ENCODE peak calls at places on chromosome X, in eight cellular contexts. D, L, Y, C, T, M, B and G are unnamed samples.

GRCh38 chrX:151722241-151722846 is 6.5 kb downstream of the FATE1 start:
- DNase-seq in M (peak), L (peak), C (peak), T (peak), D (no peak), B (no peak), Y (peak), G (no peak)

GRCh38 chrX:119693996-119694451 is 1.1 kb upstream of the SEPTIN6 start:
- DNase-seq in Y (no peak), M (no peak), B (no peak), T (no peak), C (no peak), L (no peak), D (no peak), G (no peak)

GRCh38 chrX:24603191-24603590 is 44.0 kb downstream of the PCYT1B start:
- DNase-seq in C (no peak), M (no peak), B (no peak), Y (no peak), T (no peak), L (no peak), D (no peak), G (no peak)

GRCh38 chrX:106611323-106611681 is 476 bp upstream of the RADX start:
- DNase-seq in M (no peak), T (no peak), L (no peak), C (no peak), D (no peak), Y (no peak), B (no peak), G (no peak)

GRCh38 chrX:2176274-2176673 is 324.5 kb downstream of the DHRSX start:
- DNase-seq in T (no peak), Y (no peak), L (no peak), C (no peak), B (no peak), M (no peak), D (no peak), G (no peak)

GRCh38 chrX:71111141-71111843 is at the start of gene IL2RG:
- DNase-seq in L (no peak), B (no peak), Y (no peak), M (no peak), C (peak), D (no peak), T (no peak), G (no peak)

GRCh38 chrX:2176733-2177132 is 324.0 kb downstream of the DHRSX start:
- DNase-seq in M (no peak), L (no peak), Y (no peak), C (no peak), D (no peak), B (no peak), T (no peak), G (no peak)

GRCh38 chrX:119606508-119607389 is 525 bp upstream of the NKRF start:
- DNase-seq in C (no peak), D (no peak), Y (no peak), M (no peak), L (peak), T (no peak), B (no peak), G (no peak)

GRCh38 chrX:19649227-19650009 is 134.1 kb upstream of the MAP3K15 start:
- DNase-seq in D (no peak), L (no peak), C (no peak), M (no peak), B (no peak), Y (no peak), T (peak), G (no peak)

GRCh38 chrX:110491846-110492620 is 133.4 kb downstream of the RTL9 start:
- DNase-seq in M (no peak), L (no peak), B (no peak), D (no peak), C (no peak), T (no peak), Y (no peak), G (no peak)

GRCh38 chrX:18696653-18697052 is 10.8 kb upstream of the PPEF1 start:
- DNase-seq in B (no peak), D (no peak), Y (no peak), M (no peak), T (no peak), L (no peak), C (no peak), G (no peak)

GRCh38 chrX:123803331-123803983 is 56.4 kb upstream of the XIAP start:
- DNase-seq in T (peak), M (no peak), C (peak), L (peak), D (peak), Y (no peak), B (no peak), G (no peak)

GRCh38 chrX:13327666-13328065 is 7.8 kb upstream of the ATXN3L start:
- DNase-seq in B (no peak), C (no peak), M (no peak), D (no peak), T (no peak), Y (no peak), L (no peak), G (no peak)

GRCh38 chrX:86002076-86002896 is 45.1 kb downstream of the CHM start:
- DNase-seq in B (no peak), L (peak), T (peak), C (peak), D (no peak), Y (no peak), M (no peak), G (no peak)

GRCh38 chrX:9595131-9595530 is 130.3 kb downstream of the TBL1X start:
- DNase-seq in T (peak), L (peak), M (no peak), D (no peak), C (no peak), Y (no peak), B (no peak), G (no peak)

GRCh38 chrX:33725556-33726232 is 406.4 kb downstream of the FAM47A start:
- DNase-seq in M (peak), Y (no peak), L (peak), B (no peak), T (peak), C (no peak), D (no peak), G (no peak)

GRCh38 chrX:111376897-111377601 is 34.9 kb downstream of the DCX start:
- DNase-seq in M (no peak), Y (no peak), L (no peak), D (no peak), B (no peak), T (no peak), C (no peak), G (no peak)

GRCh38 chrX:109848451-109849050 is 115.5 kb upstream of the ACSL4 start:
- DNase-seq in Y (no peak), M (no peak), C (peak), T (no peak), L (no peak), B (no peak), D (no peak), G (no peak)

GRCh38 chrX:15785176-15785735 is 5.0 kb upstream of the ZRSR2 start:
- DNase-seq in T (no peak), M (no peak), B (no peak), Y (no peak), L (no peak), D (no peak), C (no peak), G (no peak)

GRCh38 chrX:15786930-15787329 is 3.4 kb upstream of the ZRSR2 start:
- DNase-seq in Y (no peak), B (no peak), C (no peak), L (no peak), D (no peak), T (no peak), M (no peak), G (no peak)

DNA sequence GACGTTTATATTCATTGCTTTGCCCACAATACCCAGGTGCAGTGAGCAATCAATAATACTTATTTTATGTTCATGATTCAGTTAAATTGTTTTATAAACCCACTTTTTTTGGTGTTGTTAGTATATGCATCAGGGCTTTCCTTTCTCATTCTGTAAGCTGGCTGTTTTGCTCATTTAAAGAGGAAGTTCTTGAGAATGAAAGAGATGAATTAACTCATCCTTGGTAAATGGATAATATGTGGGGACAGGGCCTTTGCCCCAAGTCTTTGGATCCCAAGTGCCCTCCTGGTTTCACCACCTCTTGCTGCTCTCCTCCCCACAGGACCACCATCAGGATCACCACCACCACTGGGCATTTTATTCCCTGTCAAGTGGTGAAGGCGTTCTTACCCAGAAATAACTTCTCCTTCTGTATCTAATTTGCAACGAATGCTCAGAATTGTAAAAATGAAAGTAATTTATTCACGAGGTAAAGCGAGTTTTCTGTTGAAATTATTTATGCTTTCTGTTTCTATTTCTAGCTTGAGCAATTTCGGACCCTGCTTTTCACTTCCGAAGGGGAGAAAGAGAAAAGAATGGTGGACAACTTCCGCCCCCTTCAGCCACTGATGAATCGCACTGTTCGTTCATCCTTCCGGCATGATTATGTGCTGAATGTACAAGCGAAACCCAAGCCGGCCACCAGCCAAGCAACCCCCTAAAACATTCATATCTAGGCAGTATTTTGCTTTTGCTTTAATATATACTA is 8.1 kb upstream of the ZRSR2 start:
- DNase-seq in Y (no peak), C (no peak), D (no peak), B (no peak), M (no peak), L (no peak), T (no peak), G (no peak)
- H3K4me3 ChIP-seq in Y (no peak), C (no peak), D (no peak), B (no peak), M (no peak), L (no peak), T (no peak), G (no peak)

DNA sequence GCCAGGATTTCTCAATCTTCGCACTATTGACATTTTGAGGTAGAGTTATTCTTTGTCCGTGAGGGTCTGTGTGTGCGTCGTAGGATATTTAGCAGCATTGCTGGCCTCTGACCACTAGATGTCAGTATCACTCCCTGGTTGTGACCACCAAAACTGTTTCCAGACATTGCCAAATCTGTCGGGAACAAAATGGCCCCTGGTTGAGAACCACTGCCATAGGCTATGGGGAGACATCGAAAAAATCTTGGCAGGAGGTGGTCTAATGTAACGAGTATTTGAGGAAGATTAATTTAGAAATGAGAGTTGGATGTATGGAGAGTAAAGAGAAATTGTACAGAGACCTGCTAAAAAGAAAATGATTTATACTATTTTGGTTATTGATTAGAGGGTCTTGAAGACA is 108.4 kb downstream of the DOCK11 start:
- DNase-seq in D (peak), Y (no peak), C (peak), M (peak), L (peak), B (peak), T (peak), G (no peak)
- TF ChIP-seq CTCF in D (peak), Y (peak), C (peak), M (peak), L (peak), B (peak), T (peak), G (peak)

GRCh38 chrX:391717-392691 is 5.3 kb upstream of the PPP2R3B start:
- DNase-seq in M (no peak), B (no peak), T (no peak), C (no peak), Y (no peak), L (no peak), D (no peak), G (no peak)
- H3K4me3 ChIP-seq in M (no peak), B (no peak), T (no peak), C (no peak), Y (no peak), L (no peak), D (no peak), G (no peak)

DNA sequence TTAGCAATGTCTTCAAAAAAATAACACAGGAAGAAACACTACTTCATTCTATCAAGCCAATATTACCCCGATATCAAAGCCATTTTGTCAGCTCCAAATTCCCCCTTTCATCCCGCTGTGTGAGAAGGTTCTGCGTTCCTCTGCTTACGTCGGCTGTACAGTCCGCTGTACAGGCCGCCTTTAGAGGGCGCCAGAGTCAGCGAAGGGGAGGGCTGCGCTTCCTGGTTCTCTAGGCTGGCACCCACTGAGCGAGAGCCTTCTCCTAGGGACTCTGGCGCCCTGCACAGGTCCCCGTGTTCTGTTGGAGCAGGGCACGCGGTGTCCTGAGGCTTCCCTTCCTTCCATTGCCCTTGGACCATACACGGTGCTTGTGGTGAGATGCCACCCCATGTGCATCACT is 25.3 kb upstream of the CT45A1 start:
- DNase-seq in D (no peak), Y (no peak), M (no peak), T (no peak), C (peak), B (no peak), L (no peak), G (no peak)
- TF ChIP-seq CTCF in D (no peak), Y (peak), M (no peak), T (no peak), C (peak), B (no peak), L (peak), G (no peak)

DNA sequence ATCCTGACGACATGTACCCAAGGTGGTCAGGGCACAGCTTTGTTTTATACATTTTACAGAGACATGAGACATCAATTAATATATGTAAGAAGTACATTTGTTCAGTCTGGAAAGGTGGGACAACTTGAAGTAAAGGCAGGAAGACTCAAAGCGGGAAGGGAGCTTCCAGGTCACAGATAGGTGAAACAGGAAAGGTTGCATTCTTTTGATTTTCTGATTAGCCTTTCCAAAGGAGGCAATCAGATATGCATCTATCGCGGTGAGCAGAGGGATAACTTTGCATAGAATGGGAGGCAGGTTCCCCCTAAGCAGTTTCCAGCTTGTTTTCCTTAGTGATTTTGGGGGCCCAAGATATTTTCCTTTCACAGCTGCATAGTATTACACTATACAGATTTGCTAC is 358.4 kb downstream of the GLUD2 start:
- DNase-seq in C (no peak), M (no peak), B (no peak), D (no peak), L (no peak), Y (no peak), T (no peak), G (no peak)
- H3K4me3 ChIP-seq in C (no peak), M (no peak), B (no peak), D (no peak), L (no peak), Y (no peak), T (no peak), G (no peak)

GRCh38 chrX:77415161-77415560 is 32.0 kb upstream of the FGF16 start:
- DNase-seq in M (no peak), L (no peak), T (peak), B (no peak), C (no peak), Y (no peak), D (no peak), G (no peak)
- TF ChIP-seq CTCF in M (no peak), L (peak), T (peak), B (no peak), C (peak), Y (peak), D (no peak), G (no peak)

GRCh38 chrX:349196-349595 is 30.6 kb upstream of the GTPBP6 start:
- DNase-seq in Y (peak), T (peak), L (no peak), C (no peak), M (peak), B (no peak), D (no peak), G (no peak)

GRCh38 chrX:350534-351321 is 32.1 kb upstream of the GTPBP6 start:
- DNase-seq in M (peak), Y (peak), D (no peak), T (no peak), B (no peak), C (no peak), L (no peak), G (no peak)

GRCh38 chrX:349702-350101 is 31.1 kb upstream of the GTPBP6 start:
- DNase-seq in D (no peak), C (no peak), Y (no peak), L (no peak), T (no peak), M (no peak), B (no peak), G (no peak)

GRCh38 chrX:348461-349117 is 30.0 kb upstream of the GTPBP6 start:
- DNase-seq in M (no peak), B (no peak), Y (peak), C (no peak), L (no peak), T (peak), D (no peak), G (no peak)

DNA sequence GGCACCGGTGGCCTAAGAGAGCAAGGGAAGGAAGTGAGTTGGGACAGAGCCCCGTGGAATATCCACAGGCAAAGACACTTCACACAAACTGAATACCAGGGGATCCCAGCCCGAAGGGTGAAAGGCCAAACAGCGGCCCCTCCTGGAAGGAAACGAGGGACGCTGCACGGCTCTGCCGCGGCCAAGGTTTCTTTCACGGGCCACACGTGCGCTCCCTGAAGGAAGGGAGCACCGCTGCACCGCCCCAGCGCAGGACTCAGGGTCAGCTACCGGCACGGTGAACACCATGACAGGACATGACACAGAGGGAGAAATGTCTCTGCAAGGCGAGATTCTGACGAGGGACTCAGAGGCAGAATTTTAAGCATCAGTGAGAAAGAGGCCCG is 31.5 kb upstream of the GTPBP6 start:
- DNase-seq in M (no peak), Y (peak), D (no peak), T (no peak), C (no peak), L (no peak), B (no peak), G (no peak)
- H3K4me3 ChIP-seq in M (no peak), Y (no peak), D (no peak), T (no peak), C (no peak), L (no peak), B (no peak), G (no peak)

DNA sequence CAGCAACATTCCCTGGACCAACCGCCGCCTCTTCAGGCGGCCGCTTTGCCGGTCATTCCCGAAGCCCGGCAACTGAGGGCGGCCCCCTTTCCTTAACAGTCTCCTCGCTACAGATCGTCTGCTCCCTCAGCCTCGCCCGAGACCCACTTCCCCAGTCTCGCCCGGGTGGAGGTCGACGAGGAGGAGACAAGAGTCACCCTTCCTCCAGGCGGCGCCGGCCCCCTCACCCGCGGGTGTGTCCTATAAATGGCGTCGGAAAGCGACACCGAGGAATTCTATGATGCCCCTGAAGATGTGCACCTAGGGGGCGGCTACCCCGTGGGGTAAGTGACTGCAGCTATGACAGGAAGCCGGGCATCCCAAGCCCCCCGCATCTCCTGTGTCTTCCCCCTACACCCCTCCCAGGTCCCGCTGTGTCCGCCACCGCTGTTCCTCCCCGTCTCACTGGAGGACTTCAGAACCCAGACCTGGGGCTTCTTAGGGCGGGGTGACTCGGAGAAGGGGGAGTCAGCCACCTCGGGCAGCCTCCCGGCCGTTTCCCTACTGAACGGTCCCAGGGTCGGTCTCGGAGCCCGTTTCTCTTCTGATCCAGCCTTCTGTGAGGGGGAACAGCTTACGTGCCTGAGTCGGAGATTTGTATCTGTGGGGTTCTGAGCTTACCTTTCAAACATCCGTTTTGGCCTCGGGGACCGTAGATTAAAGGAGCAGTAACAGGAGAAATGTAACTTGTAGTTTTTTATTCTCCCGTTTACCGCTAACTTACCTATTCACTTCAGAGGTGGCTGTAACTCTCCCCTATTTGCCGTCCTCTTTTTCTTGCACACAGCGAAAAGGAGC is 570 bp downstream of the WDR44 start:
- DNase-seq in Y (peak), T (no peak), M (peak), L (peak), D (no peak), B (peak), C (peak), G (no peak)
- TF ChIP-seq CTCF in Y (no peak), T (no peak), M (no peak), L (no peak), D (no peak), B (no peak), C (no peak), G (no peak)

GRCh38 chrX:153928846-153929245 is 2.8 kb upstream of the ARHGAP4 start:
- DNase-seq in M (no peak), C (no peak), B (no peak), T (no peak), D (no peak), L (no peak), Y (no peak), G (no peak)
- H3K4me3 ChIP-seq in M (peak), C (no peak), B (no peak), T (no peak), D (peak), L (peak), Y (peak), G (peak)